ENCODE peak calls at places on chromosomes 6 and 20, in four cellular contexts. D is astrocyte of the cerebellum; R is stimulated activated CD8-positive, alpha-beta memory T cell treated with anti-CD3 and anti-CD28 coated beads, Interleukin-2, amount 100 ng/mL, for 1 hour; G is epithelial cell of esophagus. E is an unnamed sample.

GRCh38 chr6:92892626-92893025 is 526.7 kb downstream of the EPHA7 start:
- DNase-seq in D (no peak), R (no peak), G (peak; percentile 72), E (no peak)

GRCh38 chr6:43812850-43813584 is 43.0 kb downstream of the VEGFA start:
- DNase-seq in D (no peak), R (no peak), G (no peak), E (no peak)

GRCh38 chr20:25669826-25670422 is 26.7 kb downstream of the ZNF337 start:
- DNase-seq in D (no peak), R (no peak), G (peak; percentile 95), E (no peak)

GRCh38 chr6:14550817-14551216 is 433.2 kb downstream of the CD83 start:
- DNase-seq in D (no peak), R (no peak), G (no peak), E (no peak)

GRCh38 chr6:108074057-108074358 is 533 bp downstream of the OSTM1 start:
- DNase-seq in D (no peak), R (no peak), G (peak; percentile 51), E (no peak)

GRCh38 chr20:20003088-20003954 is 13.8 kb upstream of the NAA20 start:
- DNase-seq in D (no peak), R (no peak), G (peak; percentile 63), E (no peak)

GRCh38 chr20:25355191-25355590 is 35.4 kb downstream of the ABHD12 start:
- DNase-seq in D (no peak), R (no peak), G (no peak), E (no peak)

GRCh38 chr6:53986165-53986720 is 125.0 kb upstream of the MLIP start:
- DNase-seq in D (peak; percentile 62), R (no peak), G (peak; percentile 71), E (no peak)

GRCh38 chr6:70479236-70479635 is 65.9 kb downstream of the FAM135A start:
- DNase-seq in D (peak; percentile 53), R (no peak), G (no peak), E (no peak)